ENCODE peak calls at places on chromosomes 11 and 22, in six cellular contexts. L is caudate nucleus, P is neuronal stem cell, U is COR-L47, X is PC-3, C is fibroblast of mammary gland. K is an unnamed sample.

GRCh38 chr11:34055218-34056000 is 3.9 kb downstream of the CAPRIN1 start:
- DNase-seq in U (no peak), P (no peak), C (no peak), L (no peak), X (no peak), K (no peak)

GRCh38 chr11:26649884-26650283 is 72.0 kb downstream of the SLC5A12 start:
- DNase-seq in X (peak; percentile 83), P (peak; percentile 72), U (peak; percentile 50), C (peak; percentile 86), L (no peak), K (peak; percentile 5)

GRCh38 chr22:33565580-33565995 is 354.7 kb downstream of the LARGE1 start:
- DNase-seq in L (no peak), X (no peak), C (no peak), U (no peak), P (no peak), K (no peak)

GRCh38 chr11:131204984-131205383 is 165.4 kb upstream of the NTM start:
- DNase-seq in P (no peak), X (no peak), U (no peak), C (no peak), L (no peak), K (no peak)

GRCh38 chr11:130340671-130341319 is 26.1 kb upstream of the ZBTB44 start:
- DNase-seq in C (peak; percentile 31), L (no peak), U (no peak), P (no peak), X (no peak), K (no peak)

GRCh38 chr22:27687984-27688545 is 113.5 kb downstream of the MN1 start:
- DNase-seq in U (no peak), L (no peak), C (peak; percentile 31), P (no peak), X (no peak), K (no peak)

GRCh38 chr22:50189184-50189848 is 3.6 kb downstream of the TRABD start:
- DNase-seq in P (no peak), X (no peak), C (no peak), U (peak; percentile 54), L (no peak), K (no peak)

GRCh38 chr11:95364324-95365295 is 133.6 kb upstream of the SESN3 start:
- DNase-seq in L (no peak), C (peak; percentile 54), X (peak; percentile 73), U (no peak), P (no peak), K (no peak)

GRCh38 chr11:5536482-5536881 is 11.9 kb downstream of the OR52H1 start:
- DNase-seq in C (peak; percentile 24), X (no peak), L (no peak), U (no peak), P (no peak), K (no peak)

GRCh38 chr22:47303161-47303890 is 540.9 kb downstream of the TBC1D22A start:
- DNase-seq in X (peak; percentile 12), C (no peak), U (no peak), L (no peak), P (no peak), K (no peak)

GRCh38 chr11:134050541-134051383 is 18.1 kb upstream of the JAM3 start:
- DNase-seq in X (peak; percentile 72), C (peak; percentile 57), P (peak; percentile 62), L (peak; percentile 68), U (peak; percentile 71), K (peak; percentile 74)

GRCh38 chr11:128517457-128518230 is 69.7 kb downstream of the ETS1 start:
- DNase-seq in L (no peak), C (peak; percentile 55), P (no peak), U (no peak), X (peak; percentile 67), K (no peak)

GRCh38 chr11:12244156-12244555 is 133.2 kb upstream of the PARVA start:
- DNase-seq in U (no peak), P (no peak), C (no peak), X (no peak), L (no peak), K (peak; percentile 19)

GRCh38 chr22:38327805-38328204 is 10.6 kb upstream of the CSNK1E start:
- DNase-seq in U (no peak), X (peak; percentile 61), C (peak; percentile 46), L (no peak), P (no peak), K (no peak)